ENCODE peak calls at places on chromosomes 6 and 20, in five cellular contexts. One of them, this sample, is unnamed. For H3K36me3, the result is how much of the 10 kb centered on the place peaks cover.

GRCh38 chr6:143229402-143229801 is 168.7 kb downstream of the AIG1 start:
- DNase-seq in stomach: no peak
- DNase-seq in CD8-positive, alpha-beta T cell: no peak
- DNase-seq in cardiac muscle cell: no peak
- DNase-seq in kidney: no peak
- DNase-seq in this sample: no peak

GRCh38 chr6:40588480-40588879 is 1.3 kb upstream of the LRFN2 start:
- DNase-seq in stomach: no peak
- DNase-seq in CD8-positive, alpha-beta T cell: no peak
- DNase-seq in cardiac muscle cell: no peak
- DNase-seq in kidney: no peak
- DNase-seq in this sample: no peak

GRCh38 chr6:46821348-46821992 is 28.3 kb downstream of the MEP1A start:
- DNase-seq in stomach: no peak
- DNase-seq in CD8-positive, alpha-beta T cell: no peak
- DNase-seq in cardiac muscle cell: no peak
- DNase-seq in kidney: no peak
- DNase-seq in this sample: no peak

GRCh38 chr6:39154705-39155104 is 39.7 kb upstream of the SAYSD1 start:
- DNase-seq in stomach: no peak
- DNase-seq in CD8-positive, alpha-beta T cell: no peak
- DNase-seq in cardiac muscle cell: no peak
- DNase-seq in kidney: no peak
- DNase-seq in this sample: no peak

GRCh38 chr6:130885392-130886192 is 58.4 kb downstream of the SMLR1 start:
- DNase-seq in stomach: peak
- DNase-seq in CD8-positive, alpha-beta T cell: peak
- DNase-seq in cardiac muscle cell: peak
- DNase-seq in kidney: no peak
- DNase-seq in this sample: no peak

GRCh38 chr20:23583526-23583925 is 15.2 kb upstream of the CST9L start:
- DNase-seq in stomach: no peak
- DNase-seq in CD8-positive, alpha-beta T cell: no peak
- DNase-seq in cardiac muscle cell: no peak
- DNase-seq in kidney: no peak
- DNase-seq in this sample: no peak

GRCh38 chr6:99348220-99348822 is 1.2 kb downstream of the FAXC start:
- DNase-seq in stomach: no peak
- DNase-seq in CD8-positive, alpha-beta T cell: no peak
- DNase-seq in cardiac muscle cell: no peak
- DNase-seq in kidney: no peak
- DNase-seq in this sample: no peak

GRCh38 chr20:10291564-10292240 is 73.1 kb downstream of the SNAP25 start:
- DNase-seq in stomach: no peak
- DNase-seq in CD8-positive, alpha-beta T cell: no peak
- DNase-seq in cardiac muscle cell: no peak
- DNase-seq in kidney: no peak
- DNase-seq in this sample: no peak

GRCh38 chr20:10857362-10858070 is 183.7 kb upstream of the JAG1 start:
- DNase-seq in stomach: no peak
- DNase-seq in CD8-positive, alpha-beta T cell: no peak
- DNase-seq in cardiac muscle cell: no peak
- DNase-seq in kidney: peak
- DNase-seq in this sample: no peak

GRCh38 chr6:7895125-7895423 is 15.5 kb downstream of the TXNDC5 start:
- DNase-seq in stomach: no peak
- DNase-seq in CD8-positive, alpha-beta T cell: no peak
- DNase-seq in cardiac muscle cell: no peak
- DNase-seq in kidney: no peak
- DNase-seq in this sample: no peak

GRCh38 chr6:7893342-7893741 is 17.2 kb downstream of the TXNDC5 start:
- DNase-seq in stomach: no peak
- DNase-seq in CD8-positive, alpha-beta T cell: no peak
- DNase-seq in cardiac muscle cell: no peak
- DNase-seq in kidney: no peak
- DNase-seq in this sample: no peak

GRCh38 chr6:7896465-7896987 is 14.1 kb downstream of the TXNDC5 start:
- DNase-seq in stomach: no peak
- DNase-seq in CD8-positive, alpha-beta T cell: no peak
- DNase-seq in cardiac muscle cell: no peak
- DNase-seq in kidney: no peak
- DNase-seq in this sample: no peak

GRCh38 chr6:7897461-7898192 is 13.0 kb downstream of the TXNDC5 start:
- DNase-seq in stomach: no peak
- DNase-seq in CD8-positive, alpha-beta T cell: no peak
- DNase-seq in cardiac muscle cell: no peak
- DNase-seq in kidney: no peak
- DNase-seq in this sample: no peak

GRCh38 chr6:7894272-7895124 is 16.1 kb downstream of the TXNDC5 start:
- DNase-seq in stomach: no peak
- DNase-seq in CD8-positive, alpha-beta T cell: no peak
- DNase-seq in cardiac muscle cell: no peak
- DNase-seq in kidney: no peak
- DNase-seq in this sample: no peak
- H3K36me3 ChIP-seq in stomach: half or more
- H3K36me3 ChIP-seq in CD8-positive, alpha-beta T cell: under half
- H3K36me3 ChIP-seq in cardiac muscle cell: under half
- H3K36me3 ChIP-seq in kidney: half or more
- H3K36me3 ChIP-seq in this sample: half or more

GRCh38 chr6:35611235-35611634 is 77.5 kb downstream of the FKBP5 start:
- DNase-seq in stomach: no peak
- DNase-seq in CD8-positive, alpha-beta T cell: no peak
- DNase-seq in cardiac muscle cell: peak
- DNase-seq in kidney: no peak
- DNase-seq in this sample: no peak
- H3K36me3 ChIP-seq in stomach: half or more
- H3K36me3 ChIP-seq in CD8-positive, alpha-beta T cell: under half
- H3K36me3 ChIP-seq in cardiac muscle cell: under half
- H3K36me3 ChIP-seq in kidney: under half
- H3K36me3 ChIP-seq in this sample: half or more

GRCh38 chr20:47754301-47754700 is 31.0 kb downstream of the SULF2 start:
- DNase-seq in stomach: no peak
- DNase-seq in CD8-positive, alpha-beta T cell: no peak
- DNase-seq in cardiac muscle cell: no peak
- DNase-seq in kidney: no peak
- DNase-seq in this sample: no peak
- H3K36me3 ChIP-seq in stomach: under half
- H3K36me3 ChIP-seq in CD8-positive, alpha-beta T cell: under half
- H3K36me3 ChIP-seq in cardiac muscle cell: under half
- H3K36me3 ChIP-seq in kidney: under half
- H3K36me3 ChIP-seq in this sample: under half

DNA sequence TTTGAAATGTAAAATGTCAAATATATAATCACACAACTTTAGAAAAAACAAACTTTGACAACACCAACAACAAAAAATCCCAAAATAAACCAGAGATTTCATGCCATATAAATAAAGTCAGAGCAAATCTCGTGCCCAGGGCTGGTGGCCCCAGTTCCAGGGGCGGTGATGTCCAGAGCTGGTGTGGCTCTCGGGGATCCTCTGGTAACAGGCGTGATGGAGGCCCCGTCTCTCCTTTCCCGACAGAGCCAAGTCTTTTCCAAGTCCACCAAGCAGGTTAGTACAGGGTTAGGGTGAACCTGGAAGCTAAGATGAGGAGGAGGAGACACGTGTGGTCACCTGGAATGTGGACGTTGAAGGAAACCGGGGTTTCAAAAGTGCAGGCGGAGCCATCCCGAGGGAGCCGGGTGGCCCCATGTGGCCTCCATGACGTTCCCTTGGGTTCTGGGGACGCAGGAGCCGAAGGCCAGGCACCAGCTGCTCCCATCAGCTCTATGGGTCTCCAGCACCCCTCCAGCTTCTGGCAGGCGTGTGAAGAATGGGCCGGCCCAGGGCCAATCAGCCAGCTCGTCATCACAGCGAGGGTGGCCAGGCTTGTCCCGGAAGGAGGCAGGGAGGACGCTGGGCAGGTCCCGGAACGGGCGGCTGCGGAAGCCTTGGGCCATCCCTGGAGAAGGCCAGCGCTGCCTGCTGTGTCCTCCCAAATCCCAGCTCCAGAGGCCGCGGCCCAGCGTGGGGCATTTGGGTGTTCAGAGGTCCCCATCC is 202.5 kb downstream of the PREX1 start:
- DNase-seq in stomach: no peak
- DNase-seq in CD8-positive, alpha-beta T cell: no peak
- DNase-seq in cardiac muscle cell: no peak
- DNase-seq in kidney: peak
- DNase-seq in this sample: peak
- H3K36me3 ChIP-seq in stomach: half or more
- H3K36me3 ChIP-seq in CD8-positive, alpha-beta T cell: under half
- H3K36me3 ChIP-seq in cardiac muscle cell: under half
- H3K36me3 ChIP-seq in kidney: under half
- H3K36me3 ChIP-seq in this sample: half or more

DNA sequence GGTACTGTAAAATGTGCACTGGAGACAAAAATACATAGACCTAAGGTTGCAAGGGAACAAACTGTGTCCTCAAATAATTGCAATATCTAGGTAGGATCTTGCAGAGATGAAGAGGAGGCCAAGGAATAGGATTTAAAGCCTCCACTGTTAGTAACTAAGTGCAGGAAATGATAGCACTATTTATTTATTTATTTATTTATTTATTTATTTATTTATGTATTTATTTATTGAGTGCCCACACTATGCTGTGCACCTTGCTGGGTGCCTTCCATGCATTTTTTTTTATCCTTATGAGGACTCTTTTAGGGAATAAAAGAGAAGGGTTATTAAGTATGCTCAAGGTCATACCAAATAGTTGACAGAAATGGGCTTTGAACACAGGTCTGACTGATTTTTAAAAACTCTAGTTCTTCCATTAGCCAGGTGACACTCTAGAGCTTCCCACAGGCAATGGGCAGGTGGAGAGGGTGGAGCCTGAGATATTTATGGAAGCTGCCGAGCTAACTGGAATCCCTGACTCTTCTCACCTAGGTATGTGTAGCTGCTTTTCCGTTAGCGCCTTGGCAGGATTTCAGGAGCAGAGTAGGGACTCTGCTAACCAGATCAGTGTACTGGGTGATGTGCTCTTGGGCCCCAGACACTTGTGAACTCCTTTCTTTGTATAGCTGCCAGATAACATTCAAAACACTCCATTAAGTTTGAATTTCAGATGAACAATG is 12.8 kb upstream of the NUP153 start:
- DNase-seq in stomach: no peak
- DNase-seq in CD8-positive, alpha-beta T cell: no peak
- DNase-seq in cardiac muscle cell: no peak
- DNase-seq in kidney: no peak
- DNase-seq in this sample: no peak
- H3K36me3 ChIP-seq in stomach: under half
- H3K36me3 ChIP-seq in CD8-positive, alpha-beta T cell: under half
- H3K36me3 ChIP-seq in cardiac muscle cell: under half
- H3K36me3 ChIP-seq in kidney: under half
- H3K36me3 ChIP-seq in this sample: under half

GRCh38 chr20:38757145-38757800 is 9.0 kb downstream of the ACTR5 start:
- DNase-seq in stomach: no peak
- DNase-seq in CD8-positive, alpha-beta T cell: no peak
- DNase-seq in cardiac muscle cell: no peak
- DNase-seq in kidney: no peak
- DNase-seq in this sample: no peak
- H3K36me3 ChIP-seq in stomach: half or more
- H3K36me3 ChIP-seq in CD8-positive, alpha-beta T cell: under half
- H3K36me3 ChIP-seq in cardiac muscle cell: under half
- H3K36me3 ChIP-seq in kidney: under half
- H3K36me3 ChIP-seq in this sample: half or more

DNA sequence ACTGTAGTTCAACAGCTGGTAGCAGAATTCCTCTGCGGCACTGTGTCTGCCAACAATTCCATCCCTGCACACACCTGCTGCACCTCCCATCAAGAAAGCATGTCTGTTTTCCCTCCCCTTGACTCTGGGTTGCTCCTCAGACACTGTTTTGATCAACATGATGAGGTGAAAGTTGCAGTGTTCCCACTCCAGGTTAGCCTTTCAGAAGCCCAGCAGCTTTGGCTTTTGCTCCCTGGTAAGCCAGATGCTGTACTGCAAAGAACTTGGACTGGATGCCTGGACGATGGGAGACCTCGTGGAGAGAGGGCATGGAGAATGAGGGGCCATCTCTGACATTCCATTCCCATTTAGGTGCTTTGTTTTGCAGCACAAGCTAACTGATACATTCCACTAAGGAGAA is 79.1 kb upstream of the MAFB start:
- DNase-seq in stomach: no peak
- DNase-seq in CD8-positive, alpha-beta T cell: no peak
- DNase-seq in cardiac muscle cell: no peak
- DNase-seq in kidney: no peak
- DNase-seq in this sample: no peak
- H3K36me3 ChIP-seq in stomach: under half
- H3K36me3 ChIP-seq in CD8-positive, alpha-beta T cell: under half
- H3K36me3 ChIP-seq in cardiac muscle cell: under half
- H3K36me3 ChIP-seq in kidney: under half
- H3K36me3 ChIP-seq in this sample: under half

GRCh38 chr20:47224300-47224791 is 132.2 kb downstream of the ZMYND8 start:
- DNase-seq in stomach: no peak
- DNase-seq in CD8-positive, alpha-beta T cell: no peak
- DNase-seq in cardiac muscle cell: no peak
- DNase-seq in kidney: no peak
- DNase-seq in this sample: no peak
- H3K36me3 ChIP-seq in stomach: half or more
- H3K36me3 ChIP-seq in CD8-positive, alpha-beta T cell: under half
- H3K36me3 ChIP-seq in cardiac muscle cell: half or more
- H3K36me3 ChIP-seq in kidney: under half
- H3K36me3 ChIP-seq in this sample: half or more

GRCh38 chr20:62898093-62898964 is 28.0 kb downstream of the DIDO1 start:
- DNase-seq in stomach: no peak
- DNase-seq in CD8-positive, alpha-beta T cell: no peak
- DNase-seq in cardiac muscle cell: no peak
- DNase-seq in kidney: no peak
- DNase-seq in this sample: peak
- H3K36me3 ChIP-seq in stomach: half or more
- H3K36me3 ChIP-seq in CD8-positive, alpha-beta T cell: under half
- H3K36me3 ChIP-seq in cardiac muscle cell: under half
- H3K36me3 ChIP-seq in kidney: under half
- H3K36me3 ChIP-seq in this sample: half or more

This sample was measured in lower lobe of right lung.